ENCODE peak calls at places on chromosomes 5 and 9, in eight cellular contexts. One of them, this sample, is unnamed.

GRCh38 chr5:88045931-88046461 is 222.6 kb downstream of the TMEM161B start:
- DNase-seq in right lobe of liver: no peak
- DNase-seq in GM06990: no peak
- DNase-seq in Calu3: no peak
- DNase-seq in left ventricle myocardium inferior: no peak
- DNase-seq in H1: no peak
- DNase-seq in fibroblast of the aortic adventitia: no peak
- DNase-seq in pancreas: no peak
- DNase-seq in this sample: no peak

GRCh38 chr5:138650196-138650595 is 75.0 kb upstream of the HSPA9 start:
- DNase-seq in right lobe of liver: no peak
- DNase-seq in GM06990: no peak
- DNase-seq in Calu3: no peak
- DNase-seq in left ventricle myocardium inferior: no peak
- DNase-seq in H1: no peak
- DNase-seq in fibroblast of the aortic adventitia: no peak
- DNase-seq in pancreas: no peak
- DNase-seq in this sample: no peak

GRCh38 chr9:129014611-129015010 is 13.5 kb downstream of the SH3GLB2 start:
- DNase-seq in right lobe of liver: no peak
- DNase-seq in GM06990: no peak
- DNase-seq in Calu3: no peak
- DNase-seq in left ventricle myocardium inferior: no peak
- DNase-seq in H1: no peak
- DNase-seq in fibroblast of the aortic adventitia: no peak
- DNase-seq in pancreas: no peak
- DNase-seq in this sample: no peak

GRCh38 chr9:111114486-111114885 is 76.2 kb upstream of the LPAR1 start:
- DNase-seq in right lobe of liver: no peak
- DNase-seq in GM06990: no peak
- DNase-seq in Calu3: no peak
- DNase-seq in left ventricle myocardium inferior: no peak
- DNase-seq in H1: no peak
- DNase-seq in fibroblast of the aortic adventitia: no peak
- DNase-seq in pancreas: no peak
- DNase-seq in this sample: no peak

GRCh38 chr9:123225374-123225813 is 43.0 kb downstream of the STRBP start:
- DNase-seq in right lobe of liver: no peak
- DNase-seq in GM06990: peak; percentile 79
- DNase-seq in Calu3: peak; percentile 27
- DNase-seq in left ventricle myocardium inferior: no peak
- DNase-seq in H1: no peak
- DNase-seq in fibroblast of the aortic adventitia: peak; percentile 61
- DNase-seq in pancreas: no peak
- DNase-seq in this sample: peak; percentile 69

GRCh38 chr9:18805386-18805785 is 227.6 kb downstream of the SAXO1 start:
- DNase-seq in right lobe of liver: no peak
- DNase-seq in GM06990: no peak
- DNase-seq in Calu3: no peak
- DNase-seq in left ventricle myocardium inferior: no peak
- DNase-seq in H1: no peak
- DNase-seq in fibroblast of the aortic adventitia: no peak
- DNase-seq in pancreas: no peak
- DNase-seq in this sample: no peak

GRCh38 chr5:140967226-140967893 is 1.1 kb downstream of the PCDHAC2 start:
- DNase-seq in right lobe of liver: no peak
- DNase-seq in GM06990: no peak
- DNase-seq in Calu3: no peak
- DNase-seq in left ventricle myocardium inferior: no peak
- DNase-seq in H1: peak; percentile 60
- DNase-seq in fibroblast of the aortic adventitia: no peak
- DNase-seq in pancreas: no peak
- DNase-seq in this sample: no peak

GRCh38 chr5:121681200-121681855 is 170.4 kb upstream of the FTMT start:
- DNase-seq in right lobe of liver: no peak
- DNase-seq in GM06990: no peak
- DNase-seq in Calu3: no peak
- DNase-seq in left ventricle myocardium inferior: no peak
- DNase-seq in H1: no peak
- DNase-seq in fibroblast of the aortic adventitia: no peak
- DNase-seq in pancreas: no peak
- DNase-seq in this sample: no peak

GRCh38 chr5:89388872-89389271 is 505.9 kb upstream of the MEF2C start:
- DNase-seq in right lobe of liver: no peak
- DNase-seq in GM06990: no peak
- DNase-seq in Calu3: no peak
- DNase-seq in left ventricle myocardium inferior: no peak
- DNase-seq in H1: no peak
- DNase-seq in fibroblast of the aortic adventitia: no peak
- DNase-seq in pancreas: no peak
- DNase-seq in this sample: no peak

DNA sequence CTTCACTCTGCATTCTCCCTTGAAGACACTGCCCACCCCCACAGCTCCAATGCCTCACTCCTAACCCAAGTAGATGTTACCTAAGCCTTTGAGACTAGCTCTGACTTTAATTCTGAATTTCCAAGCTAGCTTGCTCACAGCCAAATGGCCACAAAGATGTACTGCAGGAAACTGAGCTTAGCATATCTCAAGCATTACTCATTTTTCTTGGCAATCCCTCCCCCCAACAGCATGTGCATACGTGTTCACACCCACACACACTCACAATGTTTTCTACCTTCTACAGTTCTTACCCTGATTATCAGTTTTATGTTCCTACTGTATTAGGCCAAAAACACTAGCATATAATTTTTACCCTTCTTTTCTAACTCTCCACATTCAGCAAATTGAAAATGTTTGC is 13.7 kb upstream of the GRIA1 start:
- DNase-seq in right lobe of liver: no peak
- DNase-seq in GM06990: no peak
- DNase-seq in Calu3: no peak
- DNase-seq in left ventricle myocardium inferior: no peak
- DNase-seq in H1: no peak
- DNase-seq in fibroblast of the aortic adventitia: peak; percentile 85
- DNase-seq in pancreas: no peak
- DNase-seq in this sample: no peak
- TF ChIP-seq CTCF in right lobe of liver: no peak
- TF ChIP-seq CTCF in GM06990: no peak
- TF ChIP-seq CTCF in Calu3: no peak
- TF ChIP-seq CTCF in left ventricle myocardium inferior: no peak
- TF ChIP-seq CTCF in H1: peak; percentile 44
- TF ChIP-seq CTCF in fibroblast of the aortic adventitia: peak; percentile 44
- TF ChIP-seq CTCF in pancreas: no peak
- TF ChIP-seq CTCF in this sample: no peak

DNA sequence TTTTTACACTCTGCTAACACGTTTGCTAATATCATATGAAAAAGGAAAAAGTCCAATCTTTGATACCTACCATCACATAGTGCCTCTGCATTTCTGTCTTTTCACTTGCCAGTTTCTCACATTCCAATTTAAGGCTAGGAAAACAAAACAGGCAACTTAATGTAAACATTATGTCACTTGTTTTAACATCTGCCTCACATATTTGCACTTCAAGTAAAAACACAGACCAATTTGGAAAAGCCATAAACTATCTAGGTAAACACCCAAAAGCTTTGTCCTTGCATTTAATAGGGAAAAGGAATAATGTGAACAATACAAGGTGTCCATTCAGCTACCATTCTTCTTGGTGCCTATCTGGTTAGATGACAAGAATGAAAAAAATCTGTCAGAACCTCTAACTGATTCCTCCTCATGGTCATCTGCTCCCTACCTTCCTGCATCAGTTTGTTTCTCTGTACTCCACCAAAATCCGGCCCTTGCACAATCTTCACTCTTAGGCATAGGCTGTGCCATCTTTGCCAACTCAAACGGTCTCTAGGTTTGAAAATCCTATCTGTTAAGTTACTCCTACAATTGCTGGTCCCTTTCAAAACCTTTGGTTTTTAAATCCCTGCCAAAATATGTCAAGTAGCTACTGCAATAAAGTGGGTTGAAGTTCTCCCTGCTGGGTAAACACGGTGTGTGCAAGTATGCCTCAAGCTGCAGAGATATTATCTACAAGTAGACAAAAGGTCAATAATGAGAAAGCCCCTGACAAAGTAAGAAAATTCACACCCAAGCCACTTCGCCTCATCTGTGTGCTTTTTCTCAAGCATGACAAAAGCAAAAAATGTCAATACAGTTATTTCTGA is 3.4 kb downstream of the TLE1 start:
- DNase-seq in right lobe of liver: no peak
- DNase-seq in GM06990: no peak
- DNase-seq in Calu3: no peak
- DNase-seq in left ventricle myocardium inferior: no peak
- DNase-seq in H1: no peak
- DNase-seq in fibroblast of the aortic adventitia: peak; percentile 56
- DNase-seq in pancreas: no peak
- DNase-seq in this sample: no peak
- TF ChIP-seq CTCF in right lobe of liver: no peak
- TF ChIP-seq CTCF in GM06990: no peak
- TF ChIP-seq CTCF in Calu3: no peak
- TF ChIP-seq CTCF in left ventricle myocardium inferior: no peak
- TF ChIP-seq CTCF in H1: no peak
- TF ChIP-seq CTCF in fibroblast of the aortic adventitia: peak; percentile 41
- TF ChIP-seq CTCF in pancreas: no peak
- TF ChIP-seq CTCF in this sample: no peak

GRCh38 chr9:113964740-113965095 is 88.6 kb downstream of the ZNF618 start:
- DNase-seq in right lobe of liver: no peak
- DNase-seq in GM06990: no peak
- DNase-seq in Calu3: no peak
- DNase-seq in left ventricle myocardium inferior: no peak
- DNase-seq in H1: no peak
- DNase-seq in fibroblast of the aortic adventitia: peak; percentile 67
- DNase-seq in pancreas: no peak
- DNase-seq in this sample: no peak

GRCh38 chr9:113962391-113962790 is 86.3 kb downstream of the ZNF618 start:
- DNase-seq in right lobe of liver: peak; percentile 74
- DNase-seq in GM06990: no peak
- DNase-seq in Calu3: no peak
- DNase-seq in left ventricle myocardium inferior: no peak
- DNase-seq in H1: no peak
- DNase-seq in fibroblast of the aortic adventitia: no peak
- DNase-seq in pancreas: no peak
- DNase-seq in this sample: no peak

GRCh38 chr9:113963914-113964739 is 88.0 kb downstream of the ZNF618 start:
- DNase-seq in right lobe of liver: no peak
- DNase-seq in GM06990: no peak
- DNase-seq in Calu3: peak; percentile 13
- DNase-seq in left ventricle myocardium inferior: no peak
- DNase-seq in H1: no peak
- DNase-seq in fibroblast of the aortic adventitia: peak; percentile 65
- DNase-seq in pancreas: no peak
- DNase-seq in this sample: no peak

GRCh38 chr9:113960748-113961147 is 84.6 kb downstream of the ZNF618 start:
- DNase-seq in right lobe of liver: no peak
- DNase-seq in GM06990: no peak
- DNase-seq in Calu3: no peak
- DNase-seq in left ventricle myocardium inferior: no peak
- DNase-seq in H1: no peak
- DNase-seq in fibroblast of the aortic adventitia: no peak
- DNase-seq in pancreas: no peak
- DNase-seq in this sample: no peak

GRCh38 chr9:113963017-113963620 is 87.0 kb downstream of the ZNF618 start:
- DNase-seq in right lobe of liver: no peak
- DNase-seq in GM06990: no peak
- DNase-seq in Calu3: peak; percentile 24
- DNase-seq in left ventricle myocardium inferior: no peak
- DNase-seq in H1: peak; percentile 75
- DNase-seq in fibroblast of the aortic adventitia: peak; percentile 56
- DNase-seq in pancreas: no peak
- DNase-seq in this sample: peak; percentile 65
- TF ChIP-seq CTCF in right lobe of liver: peak; percentile 63
- TF ChIP-seq CTCF in GM06990: peak; percentile 74
- TF ChIP-seq CTCF in Calu3: peak; percentile 26
- TF ChIP-seq CTCF in left ventricle myocardium inferior: peak; percentile 60
- TF ChIP-seq CTCF in H1: peak; percentile 81
- TF ChIP-seq CTCF in fibroblast of the aortic adventitia: peak; percentile 65
- TF ChIP-seq CTCF in pancreas: peak; percentile 49
- TF ChIP-seq CTCF in this sample: peak; percentile 49

GRCh38 chr5:151448038-151448985 is 909 bp downstream of the SLC36A1 start:
- DNase-seq in right lobe of liver: no peak
- DNase-seq in GM06990: no peak
- DNase-seq in Calu3: peak; percentile 50
- DNase-seq in left ventricle myocardium inferior: no peak
- DNase-seq in H1: no peak
- DNase-seq in fibroblast of the aortic adventitia: peak; percentile 14
- DNase-seq in pancreas: peak; percentile 29
- DNase-seq in this sample: no peak
- TF ChIP-seq CTCF in right lobe of liver: peak; percentile 19
- TF ChIP-seq CTCF in GM06990: no peak
- TF ChIP-seq CTCF in Calu3: no peak
- TF ChIP-seq CTCF in left ventricle myocardium inferior: no peak
- TF ChIP-seq CTCF in H1: peak; percentile 32
- TF ChIP-seq CTCF in fibroblast of the aortic adventitia: no peak
- TF ChIP-seq CTCF in pancreas: no peak
- TF ChIP-seq CTCF in this sample: no peak

GRCh38 chr9:37395663-37396062 is 26.8 kb upstream of the GRHPR start:
- DNase-seq in right lobe of liver: no peak
- DNase-seq in GM06990: no peak
- DNase-seq in Calu3: no peak
- DNase-seq in left ventricle myocardium inferior: no peak
- DNase-seq in H1: no peak
- DNase-seq in fibroblast of the aortic adventitia: no peak
- DNase-seq in pancreas: no peak
- DNase-seq in this sample: no peak

GRCh38 chr9:37386988-37387387 is 35.5 kb upstream of the GRHPR start:
- DNase-seq in right lobe of liver: no peak
- DNase-seq in GM06990: no peak
- DNase-seq in Calu3: no peak
- DNase-seq in left ventricle myocardium inferior: no peak
- DNase-seq in H1: no peak
- DNase-seq in fibroblast of the aortic adventitia: no peak
- DNase-seq in pancreas: no peak
- DNase-seq in this sample: no peak

GRCh38 chr9:37392272-37392671 is 30.2 kb upstream of the GRHPR start:
- DNase-seq in right lobe of liver: no peak
- DNase-seq in GM06990: no peak
- DNase-seq in Calu3: no peak
- DNase-seq in left ventricle myocardium inferior: no peak
- DNase-seq in H1: no peak
- DNase-seq in fibroblast of the aortic adventitia: no peak
- DNase-seq in pancreas: no peak
- DNase-seq in this sample: no peak

GRCh38 chr9:37395229-37395628 is 27.3 kb upstream of the GRHPR start:
- DNase-seq in right lobe of liver: no peak
- DNase-seq in GM06990: no peak
- DNase-seq in Calu3: no peak
- DNase-seq in left ventricle myocardium inferior: no peak
- DNase-seq in H1: no peak
- DNase-seq in fibroblast of the aortic adventitia: no peak
- DNase-seq in pancreas: no peak
- DNase-seq in this sample: no peak

DNA sequence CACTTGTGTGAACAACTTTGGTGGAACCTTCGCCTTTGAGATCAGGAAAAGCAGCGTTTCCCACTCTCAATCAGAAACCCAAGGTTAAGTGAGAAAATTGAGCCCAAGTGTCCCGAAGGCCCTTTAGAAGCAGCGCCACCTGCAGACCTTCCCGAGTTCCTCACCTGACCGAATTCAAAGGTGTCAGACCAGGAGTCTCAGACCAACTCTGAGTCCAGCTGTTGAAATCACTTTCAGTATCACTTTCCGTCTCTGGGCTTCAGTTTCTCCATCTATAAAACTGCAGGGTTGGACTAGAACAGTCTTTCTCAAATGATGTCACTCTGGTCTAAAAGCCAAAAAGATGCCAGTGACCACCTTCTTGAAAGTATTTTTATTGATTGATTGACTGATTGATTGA is 31.7 kb upstream of the GRHPR start:
- DNase-seq in right lobe of liver: no peak
- DNase-seq in GM06990: peak; percentile 67
- DNase-seq in Calu3: no peak
- DNase-seq in left ventricle myocardium inferior: no peak
- DNase-seq in H1: peak; percentile 70
- DNase-seq in fibroblast of the aortic adventitia: no peak
- DNase-seq in pancreas: no peak
- DNase-seq in this sample: peak; percentile 86
- TF ChIP-seq CTCF in right lobe of liver: peak; percentile 50
- TF ChIP-seq CTCF in GM06990: peak; percentile 80
- TF ChIP-seq CTCF in Calu3: no peak
- TF ChIP-seq CTCF in left ventricle myocardium inferior: peak; percentile 27
- TF ChIP-seq CTCF in H1: peak; percentile 88
- TF ChIP-seq CTCF in fibroblast of the aortic adventitia: no peak
- TF ChIP-seq CTCF in pancreas: peak; percentile 11
- TF ChIP-seq CTCF in this sample: peak; percentile 72